ENCODE peak calls at places on chromosomes 2 and 18, in five cellular contexts. J, S, L, N and V are unnamed samples.

GRCh38 chr2:111167238-111168162 is 46.8 kb downstream of the BCL2L11 start:
- DNase-seq in L (no peak), J (no peak), S (no peak), N (no peak), V (no peak)

GRCh38 chr2:73823416-73823815 is 5.3 kb upstream of the STAMBP start:
- DNase-seq in J (no peak), N (no peak), L (no peak), S (no peak), V (no peak)

GRCh38 chr2:16161768-16162490 is 221.6 kb downstream of the MYCN start:
- DNase-seq in N (no peak), L (no peak), J (no peak), S (no peak), V (no peak)

GRCh38 chr2:136117391-136117841 is 533 bp downstream of the CXCR4 start:
- DNase-seq in L (peak; percentile 43), S (peak; percentile 91), N (no peak), J (peak; percentile 69), V (no peak)

GRCh38 chr2:73651586-73652230 is 9.5 kb upstream of the NAT8 start:
- DNase-seq in L (no peak), S (no peak), J (no peak), N (no peak), V (no peak)

GRCh38 chr2:237592425-237592980 is 2.0 kb upstream of the RAB17 start:
- DNase-seq in N (no peak), J (no peak), S (peak; percentile 71), L (no peak), V (no peak)

GRCh38 chr2:174779361-174779928 is 15.2 kb upstream of the CHRNA1 start:
- DNase-seq in N (peak; percentile 95), J (no peak), S (no peak), L (no peak), V (no peak)

GRCh38 chr2:74577448-74577847 is 22.9 kb downstream of the DOK1 start:
- DNase-seq in N (no peak), J (no peak), S (no peak), L (no peak), V (no peak)

GRCh38 chr2:1717129-1717528 is 27.2 kb downstream of the PXDN start:
- DNase-seq in N (no peak), L (no peak), S (peak; percentile 80), J (no peak), V (no peak)

GRCh38 chr2:189581354-189582139 is 961 bp upstream of the SLC40A1 start:
- DNase-seq in S (no peak), J (peak; percentile 28), N (no peak), L (no peak), V (no peak)

GRCh38 chr2:179165356-179166000 is 99.2 kb downstream of the SESTD1 start:
- DNase-seq in S (no peak), N (no peak), L (no peak), J (no peak), V (no peak)

GRCh38 chr18:35456181-35456850 is 41.4 kb downstream of the INO80C start:
- DNase-seq in N (no peak), S (peak; percentile 83), L (no peak), J (no peak), V (no peak)

GRCh38 chr2:21092308-21092869 is 31.4 kb upstream of the TDRD15 start:
- DNase-seq in N (no peak), L (no peak), J (no peak), S (no peak), V (no peak)

GRCh38 chr2:225536036-225536435 is 136.5 kb downstream of the NYAP2 start:
- DNase-seq in J (no peak), L (no peak), S (no peak), N (no peak), V (no peak)

GRCh38 chr2:106931742-106932335 is 45.9 kb upstream of the ST6GAL2 start:
- DNase-seq in J (no peak), S (no peak), N (no peak), L (no peak), V (no peak)

GRCh38 chr18:6010284-6010683 is 115.0 kb upstream of the TMEM200C start:
- DNase-seq in N (no peak), L (no peak), J (no peak), S (no peak), V (no peak)

GRCh38 chr2:120741514-120742448 is 6.1 kb downstream of the GLI2 start:
- DNase-seq in L (no peak), J (peak; percentile 70), S (peak; percentile 79), N (no peak), V (no peak)

GRCh38 chr18:64191069-64191468 is 42.2 kb upstream of the LINC00305 start:
- DNase-seq in S (no peak), L (no peak), N (no peak), J (no peak), V (no peak)

GRCh38 chr2:173521450-173522192 is 166.9 kb downstream of the CDCA7 start:
- DNase-seq in N (peak; percentile 24), J (no peak), L (no peak), S (no peak), V (no peak)

GRCh38 chr2:84970266-84970955 is 550 bp upstream of the KCMF1 start:
- DNase-seq in N (no peak), S (peak; percentile 89), L (peak; percentile 47), J (peak; percentile 78), V (no peak)

GRCh38 chr2:95165030-95165370 is 609 bp upstream of the ZNF2 start:
- DNase-seq in L (no peak), N (no peak), J (no peak), S (no peak), V (no peak)

GRCh38 chr2:213751446-213751845 is 467.2 kb downstream of the SPAG16 start:
- DNase-seq in L (no peak), J (no peak), S (no peak), N (no peak), V (no peak)

GRCh38 chr2:10966741-10967140 is 55.0 kb downstream of the KCNF1 start:
- DNase-seq in S (peak; percentile 70), N (no peak), J (no peak), L (no peak), V (no peak)

GRCh38 chr2:17672583-17673317 is 80.9 kb downstream of the SMC6 start:
- DNase-seq in J (no peak), N (peak; percentile 2), L (no peak), S (no peak), V (no peak)

GRCh38 chr18:2924920-2925319 is 78.1 kb downstream of the EMILIN2 start:
- DNase-seq in N (no peak), S (peak; percentile 76), J (no peak), L (no peak), V (no peak)

GRCh38 chr18:7590800-7591560 is 23.9 kb downstream of the PTPRM start:
- DNase-seq in N (no peak), J (no peak), L (no peak), S (no peak), V (no peak)

GRCh38 chr2:149082781-149083180 is 44.3 kb downstream of the LYPD6B start:
- DNase-seq in L (no peak), N (no peak), S (no peak), J (peak; percentile 26), V (no peak)

GRCh38 chr18:801137-801536 is 10.9 kb downstream of the YES1 start:
- DNase-seq in N (no peak), L (no peak), S (no peak), J (no peak), V (no peak)